ENCODE peak calls at places on chromosomes 12 and 14, in six cellular contexts. H is anterior cingulate cortex, M is HEK293T, Y is WERI-Rb-1, F is kidney tubule cell, U is mucosa of gallbladder. O is an unnamed sample.

GRCh38 chr14:54356172-54356571 is 40.6 kb upstream of the CDKN3 start:
- DNase-seq in H (no peak), M (no peak), Y (no peak), F (no peak), U (no peak), O (no peak)

GRCh38 chr12:10069099-10069498 is 29.7 kb downstream of the CLEC1A start:
- DNase-seq in H (no peak), M (no peak), Y (no peak), F (no peak), U (no peak), O (no peak)

GRCh38 chr12:117212563-117213190 is 22.4 kb upstream of the FBXO21 start:
- DNase-seq in H (peak; percentile 15), M (peak; percentile 74), Y (peak; percentile 68), F (peak; percentile 74), U (peak; percentile 75), O (no peak)

GRCh38 chr12:67099858-67100257 is 169.3 kb upstream of the CAND1 start:
- DNase-seq in H (no peak), M (no peak), Y (no peak), F (no peak), U (no peak), O (no peak)

GRCh38 chr12:23510484-23510883 is 439.0 kb downstream of the SOX5 start:
- DNase-seq in H (no peak), M (no peak), Y (no peak), F (no peak), U (no peak), O (no peak)

GRCh38 chr12:64695550-64695949 is 63.7 kb downstream of the GNS start:
- DNase-seq in H (no peak), M (no peak), Y (no peak), F (no peak), U (no peak), O (no peak)

GRCh38 chr12:132765366-132765765 is 3.7 kb upstream of the ANKLE2 start:
- DNase-seq in H (no peak), M (no peak), Y (no peak), F (no peak), U (no peak), O (no peak)

GRCh38 chr14:23034498-23035302 is at the start of gene PSMB5:
- DNase-seq in H (no peak), M (peak; percentile 92), Y (peak; percentile 92), F (peak; percentile 97), U (peak; percentile 93), O (no peak)

GRCh38 chr14:59918824-59919581 is 941 bp upstream of the LRRC9 start:
- DNase-seq in H (no peak), M (peak; percentile 40), Y (peak; percentile 37), F (peak; percentile 32), U (no peak), O (no peak)

GRCh38 chr12:95336387-95337067 is 118.9 kb downstream of the VEZT start:
- DNase-seq in H (peak; percentile 22), M (peak; percentile 35), Y (peak; percentile 81), F (peak; percentile 79), U (peak; percentile 80), O (no peak)

GRCh38 chr14:102513899-102514772 is 4.6 kb upstream of the ANKRD9 start:
- DNase-seq in H (no peak), M (no peak), Y (no peak), F (no peak), U (no peak), O (no peak)

O was measured in cortex of kidney.